ENCODE peak calls at places on chromosomes 3 and 15, in seven cellular contexts. P, I, O, M, B, A and J are unnamed samples.

GRCh38 chr3:56189486-56189985 is 278.7 kb downstream of the ERC2 start:
- DNase-seq in P (no peak), I (no peak), O (no peak), M (no peak), B (no peak), A (no peak), J (no peak)

GRCh38 chr3:108863799-108864135 is 41.2 kb downstream of the TRAT1 start:
- DNase-seq in P (no peak), I (no peak), O (no peak), M (no peak), B (peak; percentile 39), A (no peak), J (peak; percentile 47)

GRCh38 chr3:89606151-89606550 is 498.7 kb downstream of the EPHA3 start:
- DNase-seq in P (no peak), I (no peak), O (no peak), M (no peak), B (no peak), A (no peak), J (no peak)

GRCh38 chr15:60020736-60021135 is 16.6 kb downstream of the FOXB1 start:
- DNase-seq in P (no peak), I (no peak), O (no peak), M (no peak), B (no peak), A (no peak), J (no peak)

GRCh38 chr15:60840703-60841411 is 361.9 kb upstream of the ICE2 start:
- DNase-seq in P (no peak), I (no peak), O (no peak), M (no peak), B (no peak), A (no peak), J (no peak)

GRCh38 chr3:159619341-159619885 is 369.2 kb upstream of the IL12A start:
- DNase-seq in P (peak; percentile 61), I (no peak), O (no peak), M (no peak), B (no peak), A (no peak), J (no peak)

GRCh38 chr3:70870576-70870975 is 558.1 kb upstream of the MDFIC2 start:
- DNase-seq in P (no peak), I (no peak), O (no peak), M (no peak), B (no peak), A (no peak), J (no peak)

GRCh38 chr15:23569513-23569912 is 4.0 kb downstream of the MKRN3 start:
- DNase-seq in P (peak; percentile 67), I (no peak), O (no peak), M (no peak), B (no peak), A (no peak), J (no peak)

GRCh38 chr3:105746226-105746996 is 122.4 kb downstream of the CBLB start:
- DNase-seq in P (peak; percentile 23), I (no peak), O (no peak), M (no peak), B (no peak), A (no peak), J (no peak)

GRCh38 chr3:188697127-188697526 is 474.6 kb upstream of the TPRG1 start:
- DNase-seq in P (no peak), I (no peak), O (no peak), M (no peak), B (no peak), A (no peak), J (no peak)